ENCODE peak calls at places on chromosomes 7 and 10, in nine cellular contexts. S, B, M, P, N, Q, O, T and V are unnamed samples.

GRCh38 chr7:130956417-130957139 is 222.6 kb upstream of the KLF14 start:
- DNase-seq in S (no peak), B (no peak), M (no peak), P (no peak), N (peak), Q (peak), O (no peak), T (no peak), V (no peak)

GRCh38 chr7:140672382-140673062 is at the start of gene ADCK2:
- DNase-seq in S (peak), B (peak), M (peak), P (peak), N (no peak), Q (no peak), O (peak), T (no peak), V (peak)

GRCh38 chr10:104109908-104110662 is 11.9 kb upstream of the SFR1 start:
- DNase-seq in S (no peak), B (no peak), M (peak), P (no peak), N (peak), Q (peak), O (no peak), T (no peak), V (no peak)

GRCh38 chr10:59234814-59235429 is 58.5 kb downstream of the PHYHIPL start:
- DNase-seq in S (peak), B (no peak), M (no peak), P (peak), N (peak), Q (peak), O (no peak), T (peak), V (no peak)

GRCh38 chr10:101216631-101217425 is 12.4 kb downstream of the LBX1 start:
- DNase-seq in S (no peak), B (no peak), M (no peak), P (peak), N (no peak), Q (no peak), O (no peak), T (no peak), V (no peak)

GRCh38 chr7:151115836-151116418 is 29.7 kb downstream of the AGAP3 start:
- DNase-seq in S (no peak), B (no peak), M (peak), P (no peak), N (no peak), Q (no peak), O (peak), T (no peak), V (no peak)

GRCh38 chr10:1331560-1331959 is 275.4 kb downstream of the WDR37 start:
- DNase-seq in S (no peak), B (no peak), M (no peak), P (no peak), N (no peak), Q (no peak), O (no peak), T (no peak), V (no peak)

GRCh38 chr10:61878411-61879051 is 23.0 kb upstream of the ARID5B start:
- DNase-seq in S (no peak), B (no peak), M (no peak), P (no peak), N (no peak), Q (no peak), O (no peak), T (no peak), V (no peak)

GRCh38 chr10:126169899-126170298 is 218.4 kb downstream of the ADAM12 start:
- DNase-seq in S (no peak), B (no peak), M (no peak), P (no peak), N (peak), Q (no peak), O (no peak), T (no peak), V (no peak)

GRCh38 chr10:87921934-87922688 is 58.7 kb downstream of the PTEN start:
- DNase-seq in S (no peak), B (no peak), M (no peak), P (no peak), N (no peak), Q (no peak), O (no peak), T (no peak), V (no peak)

GRCh38 chr10:12615296-12616220 is 266.2 kb downstream of the CAMK1D start:
- DNase-seq in S (no peak), B (no peak), M (no peak), P (no peak), N (no peak), Q (no peak), O (no peak), T (no peak), V (no peak)

GRCh38 chr10:119025336-119025735 is 4.2 kb upstream of the NANOS1 start:
- DNase-seq in S (peak), B (peak), M (peak), P (no peak), N (peak), Q (peak), O (peak), T (no peak), V (no peak)

GRCh38 chr7:130491841-130492518 is at the start of gene MEST:
- DNase-seq in S (peak), B (no peak), M (no peak), P (peak), N (peak), Q (peak), O (peak), T (no peak), V (peak)

GRCh38 chr10:57983226-57983870 is 284.3 kb downstream of the IPMK start:
- DNase-seq in S (no peak), B (no peak), M (no peak), P (no peak), N (peak), Q (peak), O (no peak), T (no peak), V (no peak)

GRCh38 chr7:41972270-41972669 is 264.7 kb downstream of the GLI3 start:
- DNase-seq in S (no peak), B (no peak), M (no peak), P (no peak), N (no peak), Q (no peak), O (no peak), T (no peak), V (no peak)

GRCh38 chr7:12127490-12127889 is 83.6 kb upstream of the TMEM106B start:
- DNase-seq in S (no peak), B (no peak), M (no peak), P (no peak), N (peak), Q (no peak), O (no peak), T (no peak), V (no peak)

GRCh38 chr7:107631588-107631987 is 29.0 kb upstream of the SLC26A4 start:
- DNase-seq in S (no peak), B (no peak), M (no peak), P (no peak), N (no peak), Q (no peak), O (no peak), T (no peak), V (no peak)

GRCh38 chr10:99331207-99331803 is 2.1 kb downstream of the CNNM1 start:
- DNase-seq in S (no peak), B (no peak), M (peak), P (peak), N (no peak), Q (peak), O (no peak), T (no peak), V (no peak)

GRCh38 chr10:22823109-22823508 is 104.7 kb upstream of the ARMC3 start:
- DNase-seq in S (no peak), B (no peak), M (peak), P (no peak), N (peak), Q (peak), O (no peak), T (no peak), V (no peak)

GRCh38 chr10:77175631-77176222 is 461.9 kb downstream of the KCNMA1 start:
- DNase-seq in S (no peak), B (no peak), M (no peak), P (no peak), N (no peak), Q (no peak), O (no peak), T (no peak), V (no peak)

GRCh38 chr10:77173615-77174461 is 463.8 kb downstream of the KCNMA1 start:
- DNase-seq in S (peak), B (peak), M (peak), P (peak), N (peak), Q (peak), O (peak), T (peak), V (peak)

GRCh38 chr10:77177589-77177988 is 460.0 kb downstream of the KCNMA1 start:
- DNase-seq in S (no peak), B (no peak), M (no peak), P (no peak), N (no peak), Q (no peak), O (no peak), T (no peak), V (no peak)

GRCh38 chr10:77177161-77177560 is 460.4 kb downstream of the KCNMA1 start:
- DNase-seq in S (no peak), B (no peak), M (no peak), P (no peak), N (no peak), Q (no peak), O (no peak), T (no peak), V (no peak)

GRCh38 chr10:77176224-77176623 is 461.4 kb downstream of the KCNMA1 start:
- DNase-seq in S (no peak), B (no peak), M (no peak), P (no peak), N (no peak), Q (no peak), O (no peak), T (no peak), V (no peak)
- H3K27ac ChIP-seq in S (no peak), B (no peak), M (no peak), P (no peak), N (no peak), Q (no peak), O (no peak), T (no peak), V (no peak)

GRCh38 chr7:89771003-89771636 is 383.1 kb upstream of the STEAP1 start:
- DNase-seq in S (no peak), B (no peak), M (no peak), P (no peak), N (no peak), Q (no peak), O (no peak), T (no peak), V (no peak)
- TF ChIP-seq CTCF in S (no peak), B (no peak), M (no peak), P (peak), N (no peak), Q (no peak), O (no peak), T (no peak), V (no peak)

GRCh38 chr7:149370790-149371189 is 90.1 kb downstream of the ZNF777 start:
- DNase-seq in S (no peak), B (no peak), M (no peak), P (no peak), N (no peak), Q (no peak), O (no peak), T (no peak), V (no peak)

GRCh38 chr7:149362696-149363095 is 98.2 kb downstream of the ZNF777 start:
- DNase-seq in S (no peak), B (no peak), M (no peak), P (no peak), N (no peak), Q (no peak), O (no peak), T (no peak), V (no peak)

GRCh38 chr7:149369497-149369896 is 91.4 kb downstream of the ZNF777 start:
- DNase-seq in S (no peak), B (no peak), M (peak), P (no peak), N (no peak), Q (no peak), O (no peak), T (no peak), V (no peak)

GRCh38 chr7:149373089-149373488 is 87.8 kb downstream of the ZNF777 start:
- DNase-seq in S (no peak), B (no peak), M (no peak), P (no peak), N (no peak), Q (no peak), O (no peak), T (no peak), V (no peak)

GRCh38 chr7:149367417-149367816 is 93.4 kb downstream of the ZNF777 start:
- DNase-seq in S (no peak), B (no peak), M (no peak), P (no peak), N (no peak), Q (no peak), O (no peak), T (no peak), V (no peak)
- H3K27ac ChIP-seq in S (no peak), B (no peak), M (no peak), P (no peak), N (no peak), Q (no peak), O (no peak), T (no peak), V (no peak)

GRCh38 chr10:35659456-35659855 is 17.4 kb upstream of the FZD8 start:
- DNase-seq in S (no peak), B (no peak), M (no peak), P (no peak), N (no peak), Q (no peak), O (no peak), T (no peak), V (no peak)
- TF ChIP-seq CTCF in S (no peak), B (no peak), M (no peak), P (no peak), N (no peak), Q (no peak), O (no peak), T (no peak), V (no peak)

GRCh38 chr10:77393411-77393810 is 244.2 kb downstream of the KCNMA1 start:
- DNase-seq in S (no peak), B (no peak), M (no peak), P (no peak), N (no peak), Q (no peak), O (no peak), T (no peak), V (no peak)

GRCh38 chr10:77392236-77392721 is 245.3 kb downstream of the KCNMA1 start:
- DNase-seq in S (no peak), B (no peak), M (peak), P (no peak), N (peak), Q (peak), O (no peak), T (no peak), V (no peak)

GRCh38 chr10:77390481-77390891 is 247.1 kb downstream of the KCNMA1 start:
- DNase-seq in S (no peak), B (no peak), M (no peak), P (no peak), N (peak), Q (no peak), O (no peak), T (no peak), V (no peak)

GRCh38 chr10:77392851-77393250 is 244.8 kb downstream of the KCNMA1 start:
- DNase-seq in S (no peak), B (no peak), M (peak), P (no peak), N (peak), Q (peak), O (no peak), T (no peak), V (no peak)

DNA sequence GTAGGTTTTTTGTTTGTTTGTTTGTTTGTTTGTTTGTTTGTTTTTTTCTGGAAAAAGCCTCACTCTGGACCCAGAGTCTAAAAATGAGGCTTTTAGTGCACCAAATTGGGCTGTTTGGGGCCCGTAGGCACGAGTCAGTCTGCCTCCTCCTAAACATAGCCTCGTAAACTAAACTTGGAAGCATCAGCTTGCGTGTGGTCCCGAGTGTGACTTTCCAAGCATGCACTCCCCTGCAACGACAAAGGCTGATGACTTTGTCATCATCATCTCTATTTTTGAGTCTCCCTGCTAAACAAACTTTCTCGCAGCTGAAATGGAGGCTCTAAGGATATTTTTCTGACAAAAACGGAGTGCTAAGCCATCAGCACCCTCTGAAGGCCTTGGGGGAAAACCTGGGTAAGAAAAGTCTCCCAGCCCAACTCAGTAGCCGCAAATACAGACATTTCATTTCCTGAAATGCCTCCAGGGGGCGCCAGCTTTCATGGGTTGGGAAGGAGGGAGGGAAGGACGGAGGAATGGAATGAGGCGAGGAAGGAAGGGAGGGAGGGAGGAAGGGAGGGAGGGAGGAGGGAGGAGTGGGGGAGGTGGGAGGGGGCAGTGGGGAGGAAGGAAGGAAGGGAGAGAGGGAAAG is 245.9 kb downstream of the KCNMA1 start:
- DNase-seq in S (peak), B (peak), M (peak), P (peak), N (peak), Q (peak), O (no peak), T (peak), V (no peak)
- H3K27ac ChIP-seq in S (no peak), B (no peak), M (peak), P (no peak), N (peak), Q (peak), O (no peak), T (no peak), V (no peak)

GRCh38 chr7:34158311-34158710 is 253.0 kb downstream of the BMPER start:
- DNase-seq in S (peak), B (peak), M (no peak), P (no peak), N (no peak), Q (peak), O (no peak), T (peak), V (no peak)

GRCh38 chr7:34156336-34156735 is 251.0 kb downstream of the BMPER start:
- DNase-seq in S (no peak), B (no peak), M (no peak), P (no peak), N (peak), Q (peak), O (no peak), T (no peak), V (no peak)

GRCh38 chr7:34158754-34159153 is 253.4 kb downstream of the BMPER start:
- DNase-seq in S (no peak), B (no peak), M (no peak), P (peak), N (no peak), Q (peak), O (no peak), T (no peak), V (no peak)

GRCh38 chr7:34155225-34155908 is 250.0 kb downstream of the BMPER start:
- DNase-seq in S (no peak), B (no peak), M (peak), P (peak), N (peak), Q (peak), O (no peak), T (peak), V (no peak)

GRCh38 chr7:34157137-34157536 is 251.8 kb downstream of the BMPER start:
- DNase-seq in S (no peak), B (no peak), M (no peak), P (no peak), N (no peak), Q (no peak), O (no peak), T (no peak), V (no peak)
- TF ChIP-seq CTCF in S (no peak), B (no peak), M (no peak), P (no peak), N (no peak), Q (no peak), O (no peak), T (no peak), V (no peak)

GRCh38 chr7:84258628-84259027 is 64.0 kb upstream of the SEMA3A start:
- DNase-seq in S (no peak), B (no peak), M (no peak), P (no peak), N (peak), Q (peak), O (no peak), T (no peak), V (no peak)
- H3K27ac ChIP-seq in S (no peak), B (no peak), M (no peak), P (no peak), N (no peak), Q (no peak), O (no peak), T (no peak), V (no peak)

GRCh38 chr10:16952610-16953009 is 135.4 kb upstream of the RSU1 start:
- DNase-seq in S (no peak), B (no peak), M (no peak), P (peak), N (no peak), Q (no peak), O (no peak), T (no peak), V (no peak)
- TF ChIP-seq CTCF in S (no peak), B (no peak), M (no peak), P (peak), N (no peak), Q (no peak), O (no peak), T (peak), V (no peak)

DNA sequence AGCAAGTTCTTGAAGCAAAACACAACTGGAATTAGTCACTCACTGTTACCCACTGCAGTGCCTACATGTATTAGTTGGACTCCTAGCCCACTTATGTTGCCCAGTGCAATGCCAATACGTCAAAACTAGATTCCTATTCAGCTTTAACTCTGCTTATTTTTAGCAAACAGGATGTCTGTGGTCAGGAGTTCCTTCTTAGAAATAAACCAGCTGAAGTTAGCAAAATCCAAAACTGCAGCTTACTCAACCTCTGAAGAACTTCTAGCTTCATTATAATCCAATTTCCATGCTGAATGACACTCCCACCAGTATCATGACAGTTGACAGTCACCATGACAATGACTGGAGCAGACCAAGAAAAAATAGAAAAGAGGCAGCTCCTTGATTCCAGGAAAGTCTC is 327.6 kb downstream of the SORCS1 start:
- DNase-seq in S (no peak), B (no peak), M (no peak), P (no peak), N (no peak), Q (no peak), O (no peak), T (no peak), V (no peak)
- H3K27ac ChIP-seq in S (no peak), B (no peak), M (no peak), P (no peak), N (no peak), Q (no peak), O (no peak), T (peak), V (no peak)

DNA sequence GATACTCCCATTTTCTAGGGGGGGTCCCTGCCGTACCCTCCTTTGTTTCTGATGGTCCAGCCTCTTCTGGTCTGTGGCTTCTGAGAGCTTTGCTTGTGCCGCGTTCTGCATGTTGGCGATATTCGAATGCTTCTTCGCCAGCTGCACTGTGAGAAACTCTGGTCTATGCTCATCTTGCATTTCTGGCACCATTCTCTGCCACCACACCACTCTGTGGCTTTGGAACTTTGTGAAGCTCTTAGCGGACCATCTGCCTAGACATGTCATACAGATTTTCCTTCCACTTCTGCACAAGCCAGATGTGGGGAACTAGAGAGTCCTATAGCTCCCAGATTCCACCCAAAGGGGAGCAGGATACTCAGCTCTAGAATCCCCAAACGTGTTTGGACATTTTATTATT is 197.3 kb downstream of the REEP3 start:
- DNase-seq in S (no peak), B (no peak), M (no peak), P (no peak), N (no peak), Q (no peak), O (no peak), T (no peak), V (no peak)
- TF ChIP-seq CTCF in S (no peak), B (no peak), M (no peak), P (no peak), N (no peak), Q (no peak), O (no peak), T (no peak), V (no peak)